ENCODE peak calls at places on chromosomes 13 and 19, in seven cellular contexts. G, E, C, B, H, M and V are unnamed samples. For H3K9me3, the result is how much of the 10 kb centered on the place peaks cover.

GRCh38 chr13:45749026-45749759 is 47.1 kb downstream of the CBY2 start:
- DNase-seq in M (no peak), G (no peak), H (no peak), B (no peak), E (no peak), C (no peak), V (no peak)

GRCh38 chr13:111872475-111873150 is 194.3 kb upstream of the SOX1 start:
- DNase-seq in E (no peak), B (no peak), C (no peak), M (no peak), G (no peak), H (no peak), V (no peak)

GRCh38 chr19:55358943-55359908 is 3.8 kb downstream of the GARIN5B start:
- DNase-seq in C (no peak), H (no peak), B (no peak), G (no peak), M (peak), E (no peak), V (no peak)

GRCh38 chr19:31518216-31518615 is 169.0 kb upstream of the TSHZ3 start:
- DNase-seq in G (no peak), H (no peak), B (no peak), C (no peak), M (no peak), E (no peak), V (no peak)

GRCh38 chr19:42074513-42075363 is 1.2 kb upstream of the ZNF574 start:
- DNase-seq in B (no peak), E (no peak), G (peak), H (no peak), C (peak), M (peak), V (no peak)

GRCh38 chr19:4473708-4474503 is 1.8 kb downstream of the HDGFL2 start:
- DNase-seq in E (no peak), G (no peak), M (no peak), C (no peak), H (no peak), B (no peak), V (no peak)

GRCh38 chr19:39870171-39870971 is 24.2 kb upstream of the FBL start:
- DNase-seq in C (no peak), E (no peak), B (no peak), G (no peak), M (no peak), H (no peak), V (no peak)

GRCh38 chr19:13934785-13935109 is 3.5 kb downstream of the PODNL1 start:
- DNase-seq in C (no peak), B (no peak), H (no peak), G (no peak), M (no peak), E (no peak), V (no peak)

GRCh38 chr19:55600336-55601028 is 394 bp downstream of the ZNF524 start:
- DNase-seq in B (no peak), C (no peak), G (peak), E (no peak), M (peak), H (peak), V (no peak)

GRCh38 chr19:5293607-5294089 is 47.0 kb downstream of the PTPRS start:
- DNase-seq in B (peak), E (no peak), H (peak), C (no peak), G (peak), M (no peak), V (no peak)

GRCh38 chr13:31236211-31236786 is 36.5 kb downstream of the B3GLCT start:
- DNase-seq in B (peak), C (no peak), M (no peak), G (peak), H (peak), E (no peak), V (no peak)

GRCh38 chr13:40381935-40382764 is 284.3 kb downstream of the FOXO1 start:
- DNase-seq in G (no peak), B (no peak), M (no peak), C (no peak), E (no peak), H (no peak), V (no peak)

GRCh38 chr19:34676697-34677385 is at the start of gene SCGB2B2:
- DNase-seq in H (no peak), C (peak), E (no peak), B (peak), M (no peak), G (no peak), V (no peak)

GRCh38 chr13:90867336-90867683 is 480.2 kb upstream of the MIR17HG start:
- DNase-seq in M (no peak), H (peak), G (peak), C (peak), E (no peak), B (peak), V (no peak)

GRCh38 chr13:113822956-113823744 is 40.7 kb downstream of the GAS6 start:
- DNase-seq in B (no peak), M (peak), H (no peak), G (no peak), C (no peak), E (no peak), V (no peak)

GRCh38 chr19:48988286-48988685 is 4.8 kb downstream of the GYS1 start:
- DNase-seq in G (no peak), B (no peak), M (no peak), H (no peak), C (no peak), E (no peak), V (no peak)

GRCh38 chr19:46218160-46218559 is 11.4 kb upstream of the IGFL1 start:
- DNase-seq in C (no peak), M (no peak), E (no peak), H (peak), G (peak), B (peak), V (no peak)

GRCh38 chr19:4453232-4454179 is 4.1 kb downstream of the UBXN6 start:
- DNase-seq in E (no peak), C (no peak), H (no peak), G (no peak), M (no peak), B (no peak), V (no peak)

GRCh38 chr13:24615911-24616472 is 64.2 kb upstream of the ATP12A start:
- DNase-seq in C (no peak), B (no peak), M (no peak), G (no peak), H (no peak), E (no peak), V (no peak)

GRCh38 chr13:80509264-80509663 is 168.3 kb upstream of the SPRY2 start:
- DNase-seq in B (no peak), G (no peak), C (no peak), E (no peak), H (no peak), M (no peak), V (no peak)

GRCh38 chr19:21084343-21084742 is 2.3 kb downstream of the ZNF714 start:
- DNase-seq in M (no peak), B (no peak), C (no peak), E (no peak), H (peak), G (peak), V (no peak)

GRCh38 chr19:16467581-16467980 is 4.2 kb downstream of the EPS15L1 start:
- DNase-seq in C (no peak), B (no peak), G (no peak), M (no peak), E (no peak), H (no peak), V (no peak)

GRCh38 chr13:90710355-90710754 is 637.1 kb upstream of the MIR17HG start:
- DNase-seq in H (no peak), C (no peak), G (no peak), B (no peak), E (no peak), M (no peak), V (no peak)

GRCh38 chr19:45507864-45508680 is 793 bp downstream of the VASP start:
- DNase-seq in M (peak), G (peak), C (no peak), H (no peak), E (peak), B (no peak), V (no peak)

GRCh38 chr13:108525867-108526266 is 103.5 kb upstream of the MYO16 start:
- DNase-seq in E (no peak), M (no peak), H (no peak), G (no peak), C (no peak), B (no peak), V (no peak)

GRCh38 chr13:27446986-27447583 is 3.3 kb downstream of the MTIF3 start:
- DNase-seq in C (no peak), M (no peak), G (no peak), B (no peak), H (no peak), E (no peak), V (no peak)

GRCh38 chr19:11606484-11606883 is 9.2 kb downstream of the ZNF627 start:
- DNase-seq in G (no peak), B (no peak), E (no peak), H (no peak), M (no peak), C (no peak), V (no peak)

GRCh38 chr19:8487137-8487851 is 15.1 kb downstream of the PRAM1 start:
- DNase-seq in B (no peak), H (no peak), E (no peak), C (no peak), M (peak), G (no peak), V (peak)

GRCh38 chr13:36098080-36098479 is 33.1 kb downstream of the DCLK1 start:
- DNase-seq in E (no peak), B (no peak), C (no peak), H (no peak), M (no peak), G (no peak), V (no peak)

GRCh38 chr19:33520048-33520643 is 1.4 kb downstream of the PEPD start:
- DNase-seq in C (no peak), B (no peak), E (no peak), G (no peak), M (no peak), H (no peak), V (no peak)

GRCh38 chr13:26222523-26223046 is 471 bp upstream of the RNF6 start:
- DNase-seq in G (no peak), E (no peak), B (no peak), H (no peak), M (no peak), C (no peak), V (no peak)

GRCh38 chr19:2607712-2608601 is 94.5 kb downstream of the GNG7 start:
- DNase-seq in M (no peak), G (no peak), E (no peak), H (no peak), B (no peak), C (no peak), V (peak)

GRCh38 chr13:43472980-43473379 is 313.8 kb downstream of the ENOX1 start:
- DNase-seq in M (no peak), C (no peak), H (no peak), B (no peak), G (no peak), E (no peak), V (no peak)

GRCh38 chr19:50728084-50728737 is 5.0 kb downstream of the CLEC11A start:
- DNase-seq in G (peak), M (peak), C (no peak), B (no peak), E (peak), H (peak), V (no peak)

GRCh38 chr19:33621811-33622504 is at the start of gene CHST8:
- DNase-seq in E (no peak), B (no peak), C (no peak), H (no peak), G (peak), M (no peak), V (no peak)

GRCh38 chr13:30735025-30735967 is at the start of gene ALOX5AP:
- DNase-seq in H (no peak), B (no peak), G (no peak), C (no peak), E (no peak), M (no peak), V (peak)

GRCh38 chr19:28024920-28025319 is 1188.0 kb downstream of the UQCRFS1 start:
- DNase-seq in M (no peak), H (no peak), E (no peak), C (no peak), B (no peak), G (no peak), V (no peak)

GRCh38 chr13:60020288-60020687 is 143.4 kb downstream of the DIAPH3 start:
- DNase-seq in M (no peak), E (no peak), G (no peak), H (no peak), B (no peak), C (no peak), V (no peak)

GRCh38 chr13:85223883-85224656 is 575.1 kb downstream of the SLITRK6 start:
- DNase-seq in G (peak), H (peak), B (no peak), E (no peak), C (no peak), M (no peak), V (no peak)

DNA sequence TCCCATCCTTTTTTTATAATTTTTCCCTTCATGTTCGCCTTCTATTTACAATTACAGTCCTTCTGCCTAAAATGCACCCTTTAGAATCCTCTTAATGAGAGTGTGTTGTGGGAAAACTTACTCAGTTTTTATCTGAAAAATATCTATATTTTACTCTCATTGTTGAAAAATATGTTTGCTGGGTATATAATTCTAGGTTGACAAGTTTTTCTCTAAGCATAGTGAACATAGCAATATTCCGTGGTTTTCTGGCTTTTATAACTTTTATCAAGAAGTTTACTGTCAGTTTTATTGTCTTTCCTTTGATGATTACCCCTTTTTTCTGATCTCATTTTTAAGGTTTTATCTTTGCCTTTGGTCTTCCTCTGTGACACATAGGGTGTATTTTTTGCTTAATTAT is 57.3 kb downstream of the UQCRFS1 start:
- DNase-seq in E (no peak), G (no peak), M (no peak), C (no peak), H (no peak), B (no peak), V (no peak)
- H3K9me3 ChIP-seq in E (under half), G (under half), M (under half), C (under half), H (under half), B (under half), V (under half)

GRCh38 chr19:23998568-23998967 is 83.9 kb downstream of the ZNF726 start:
- DNase-seq in M (no peak), G (no peak), C (no peak), H (no peak), E (no peak), B (no peak), V (no peak)

GRCh38 chr19:23999821-24000610 is 85.3 kb downstream of the ZNF726 start:
- DNase-seq in E (no peak), G (no peak), B (no peak), H (no peak), C (peak), M (no peak), V (no peak)

GRCh38 chr19:24002256-24002945 is 84.6 kb upstream of the ZNF254 start:
- DNase-seq in M (no peak), C (no peak), B (no peak), H (no peak), G (no peak), E (no peak), V (no peak)

GRCh38 chr19:24003537-24003936 is 83.5 kb upstream of the ZNF254 start:
- DNase-seq in C (no peak), G (no peak), H (no peak), E (no peak), M (no peak), B (no peak), V (no peak)

GRCh38 chr19:24000656-24001055 is 86.0 kb downstream of the ZNF726 start:
- DNase-seq in H (no peak), M (no peak), E (no peak), C (peak), G (no peak), B (no peak), V (no peak)
- H3K9me3 ChIP-seq in H (half or more), M (under half), E (under half), C (under half), G (under half), B (under half), V (under half)

GRCh38 chr19:56874530-56874929 is 34.0 kb upstream of the PEG3 start:
- DNase-seq in E (no peak), B (no peak), C (no peak), M (no peak), H (no peak), G (no peak), V (no peak)

GRCh38 chr19:56868446-56868845 is 27.9 kb upstream of the PEG3 start:
- DNase-seq in E (no peak), G (no peak), H (no peak), C (no peak), B (no peak), M (no peak), V (no peak)

GRCh38 chr19:56866563-56866962 is 26.0 kb upstream of the PEG3 start:
- DNase-seq in G (no peak), M (no peak), H (no peak), B (no peak), C (no peak), E (no peak), V (no peak)

GRCh38 chr19:56873493-56873892 is 33.0 kb upstream of the PEG3 start:
- DNase-seq in M (no peak), C (no peak), E (no peak), B (no peak), G (no peak), H (no peak), V (no peak)

DNA sequence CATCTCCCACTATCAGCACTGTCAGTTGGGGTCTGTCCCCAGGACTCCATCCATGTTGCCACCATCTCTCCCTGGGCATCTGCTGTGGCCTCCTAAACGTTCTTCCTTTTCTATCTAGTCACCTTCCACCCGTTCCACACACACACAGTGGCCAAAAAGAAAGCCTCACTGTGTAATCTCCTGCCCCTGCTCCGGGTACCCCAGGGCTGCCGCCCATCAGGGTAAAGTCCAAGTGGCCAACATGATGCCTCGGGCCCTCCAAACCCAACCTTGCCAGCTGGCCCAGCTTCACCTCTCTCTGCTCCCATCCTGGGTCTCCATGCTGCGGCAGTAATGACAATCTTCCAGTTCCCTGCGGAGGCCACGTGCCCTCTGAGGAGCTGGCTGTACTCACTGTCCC is 29.4 kb upstream of the PEG3 start:
- DNase-seq in C (no peak), G (no peak), H (no peak), M (no peak), B (no peak), E (no peak), V (no peak)
- H3K9me3 ChIP-seq in C (under half), G (under half), H (under half), M (under half), B (half or more), E (under half), V (under half)

GRCh38 chr19:36331353-36332228 is 47.4 kb downstream of the ZFP14 start:
- DNase-seq in C (peak), G (peak), H (peak), B (peak), E (peak), M (peak), V (peak)
- H3K9me3 ChIP-seq in C (under half), G (under half), H (under half), B (under half), E (under half), M (under half), V (under half)